ENCODE peak calls at places on chromosome 1, in five cellular contexts. One of them, this sample, is unnamed.

GRCh38 chr1:64878931-64879710 is 87.2 kb downstream of the JAK1 start:
- DNase-seq in endothelial cell: no peak
- DNase-seq in MM.1S: no peak
- DNase-seq in Panc1: no peak
- DNase-seq in H9: no peak
- DNase-seq in this sample: no peak

GRCh38 chr1:9657521-9658032 is 6.0 kb downstream of the PIK3CD start:
- DNase-seq in MM.1S: no peak
- DNase-seq in endothelial cell: no peak
- DNase-seq in Panc1: no peak
- DNase-seq in H9: no peak
- DNase-seq in this sample: no peak

GRCh38 chr1:6459850-6460265 is 6.1 kb downstream of the TNFRSF25 start:
- DNase-seq in H9: peak; percentile 72
- DNase-seq in endothelial cell: no peak
- DNase-seq in Panc1: no peak
- DNase-seq in MM.1S: no peak
- DNase-seq in this sample: no peak

GRCh38 chr1:115069186-115069585 is 20.1 kb downstream of the TSPAN2 start:
- DNase-seq in MM.1S: no peak
- DNase-seq in endothelial cell: no peak
- DNase-seq in H9: no peak
- DNase-seq in Panc1: no peak
- DNase-seq in this sample: no peak

GRCh38 chr1:200916681-200917080 is 22.0 kb downstream of the INAVA start:
- DNase-seq in endothelial cell: no peak
- DNase-seq in Panc1: no peak
- DNase-seq in H9: no peak
- DNase-seq in MM.1S: no peak
- DNase-seq in this sample: no peak

GRCh38 chr1:93839756-93840155 is 39.2 kb downstream of the DNTTIP2 start:
- DNase-seq in Panc1: no peak
- DNase-seq in H9: no peak
- DNase-seq in MM.1S: no peak
- DNase-seq in endothelial cell: no peak
- DNase-seq in this sample: no peak

GRCh38 chr1:227945891-227946623 is 1.7 kb downstream of the WNT9A start:
- DNase-seq in MM.1S: peak; percentile 66
- DNase-seq in H9: peak; percentile 54
- DNase-seq in endothelial cell: peak; percentile 9
- DNase-seq in Panc1: no peak
- DNase-seq in this sample: peak; percentile 82

GRCh38 chr1:158053276-158053675 is 59.8 kb downstream of the KIRREL1 start:
- DNase-seq in endothelial cell: no peak
- DNase-seq in MM.1S: no peak
- DNase-seq in Panc1: no peak
- DNase-seq in H9: no peak
- DNase-seq in this sample: no peak

GRCh38 chr1:227844320-227845114 is 29.0 kb downstream of the PRSS38 start:
- DNase-seq in Panc1: no peak
- DNase-seq in MM.1S: no peak
- DNase-seq in endothelial cell: no peak
- DNase-seq in H9: no peak
- DNase-seq in this sample: no peak

GRCh38 chr1:53654216-53655210 is 84.5 kb downstream of the GLIS1 start:
- DNase-seq in H9: no peak
- DNase-seq in Panc1: no peak
- DNase-seq in endothelial cell: no peak
- DNase-seq in MM.1S: no peak
- DNase-seq in this sample: no peak

GRCh38 chr1:50779811-50780210 is 180.3 kb downstream of the FAF1 start:
- DNase-seq in H9: no peak
- DNase-seq in Panc1: no peak
- DNase-seq in endothelial cell: no peak
- DNase-seq in MM.1S: no peak
- DNase-seq in this sample: no peak

GRCh38 chr1:37477198-37477931 is 3.0 kb downstream of the ZC3H12A start:
- DNase-seq in H9: peak; percentile 69
- DNase-seq in MM.1S: peak; percentile 88
- DNase-seq in endothelial cell: no peak
- DNase-seq in Panc1: no peak
- DNase-seq in this sample: peak; percentile 94

GRCh38 chr1:36365310-36365895 is 20.3 kb downstream of the STK40 start:
- DNase-seq in endothelial cell: no peak
- DNase-seq in H9: no peak
- DNase-seq in Panc1: no peak
- DNase-seq in MM.1S: no peak
- DNase-seq in this sample: no peak

GRCh38 chr1:73943270-73943669 is 254.7 kb downstream of the LRRIQ3 start:
- DNase-seq in H9: peak; percentile 36
- DNase-seq in endothelial cell: no peak
- DNase-seq in MM.1S: no peak
- DNase-seq in Panc1: no peak
- DNase-seq in this sample: no peak

GRCh38 chr1:204340137-204340536 is 19.6 kb downstream of the PLEKHA6 start:
- DNase-seq in endothelial cell: no peak
- DNase-seq in Panc1: no peak
- DNase-seq in H9: no peak
- DNase-seq in MM.1S: no peak
- DNase-seq in this sample: no peak

GRCh38 chr1:183403386-183403957 is 14.7 kb downstream of the NMNAT2 start:
- DNase-seq in Panc1: no peak
- DNase-seq in endothelial cell: no peak
- DNase-seq in H9: no peak
- DNase-seq in MM.1S: no peak
- DNase-seq in this sample: no peak

GRCh38 chr1:99146129-99146848 is 118.0 kb upstream of the PLPPR4 start:
- DNase-seq in H9: no peak
- DNase-seq in endothelial cell: no peak
- DNase-seq in Panc1: no peak
- DNase-seq in MM.1S: no peak
- DNase-seq in this sample: peak; percentile 40

GRCh38 chr1:113534130-113534817 is 144.0 kb downstream of the MAGI3 start:
- DNase-seq in H9: no peak
- DNase-seq in MM.1S: no peak
- DNase-seq in endothelial cell: no peak
- DNase-seq in Panc1: no peak
- DNase-seq in this sample: no peak

GRCh38 chr1:173411835-173412742 is 65.0 kb upstream of the PRDX6 start:
- DNase-seq in Panc1: no peak
- DNase-seq in MM.1S: no peak
- DNase-seq in endothelial cell: no peak
- DNase-seq in H9: no peak
- DNase-seq in this sample: no peak

GRCh38 chr1:98677288-98677687 is 15.8 kb downstream of the SNX7 start:
- DNase-seq in H9: no peak
- DNase-seq in MM.1S: no peak
- DNase-seq in Panc1: no peak
- DNase-seq in endothelial cell: no peak
- DNase-seq in this sample: no peak

GRCh38 chr1:244874974-244875579 is 10.7 kb upstream of the HNRNPU start:
- DNase-seq in H9: peak; percentile 56
- DNase-seq in endothelial cell: no peak
- DNase-seq in MM.1S: no peak
- DNase-seq in Panc1: no peak
- DNase-seq in this sample: no peak

GRCh38 chr1:198253668-198254067 is 96.9 kb downstream of the NEK7 start:
- DNase-seq in Panc1: no peak
- DNase-seq in endothelial cell: no peak
- DNase-seq in H9: no peak
- DNase-seq in MM.1S: peak; percentile 42
- DNase-seq in this sample: peak; percentile 15

GRCh38 chr1:241899211-241899610 is 51.2 kb downstream of the EXO1 start:
- DNase-seq in Panc1: no peak
- DNase-seq in H9: no peak
- DNase-seq in endothelial cell: no peak
- DNase-seq in MM.1S: no peak
- DNase-seq in this sample: no peak

GRCh38 chr1:241900381-241900780 is 52.4 kb downstream of the EXO1 start:
- DNase-seq in Panc1: no peak
- DNase-seq in MM.1S: no peak
- DNase-seq in H9: no peak
- DNase-seq in endothelial cell: no peak
- DNase-seq in this sample: no peak

GRCh38 chr1:241902376-241903067 is 54.5 kb downstream of the EXO1 start:
- DNase-seq in Panc1: no peak
- DNase-seq in MM.1S: no peak
- DNase-seq in endothelial cell: no peak
- DNase-seq in H9: no peak
- DNase-seq in this sample: no peak

GRCh38 chr1:241895013-241895412 is 47.0 kb downstream of the EXO1 start:
- DNase-seq in endothelial cell: no peak
- DNase-seq in MM.1S: no peak
- DNase-seq in H9: no peak
- DNase-seq in Panc1: no peak
- DNase-seq in this sample: no peak

GRCh38 chr1:241896670-241896962 is 48.6 kb downstream of the EXO1 start:
- DNase-seq in Panc1: no peak
- DNase-seq in MM.1S: no peak
- DNase-seq in H9: no peak
- DNase-seq in endothelial cell: no peak
- DNase-seq in this sample: no peak
- TF ChIP-seq CTCF in Panc1: peak; percentile 42
- TF ChIP-seq CTCF in MM.1S: no peak
- TF ChIP-seq CTCF in H9: no peak
- TF ChIP-seq CTCF in endothelial cell: peak; percentile 1
- TF ChIP-seq CTCF in this sample: no peak

DNA sequence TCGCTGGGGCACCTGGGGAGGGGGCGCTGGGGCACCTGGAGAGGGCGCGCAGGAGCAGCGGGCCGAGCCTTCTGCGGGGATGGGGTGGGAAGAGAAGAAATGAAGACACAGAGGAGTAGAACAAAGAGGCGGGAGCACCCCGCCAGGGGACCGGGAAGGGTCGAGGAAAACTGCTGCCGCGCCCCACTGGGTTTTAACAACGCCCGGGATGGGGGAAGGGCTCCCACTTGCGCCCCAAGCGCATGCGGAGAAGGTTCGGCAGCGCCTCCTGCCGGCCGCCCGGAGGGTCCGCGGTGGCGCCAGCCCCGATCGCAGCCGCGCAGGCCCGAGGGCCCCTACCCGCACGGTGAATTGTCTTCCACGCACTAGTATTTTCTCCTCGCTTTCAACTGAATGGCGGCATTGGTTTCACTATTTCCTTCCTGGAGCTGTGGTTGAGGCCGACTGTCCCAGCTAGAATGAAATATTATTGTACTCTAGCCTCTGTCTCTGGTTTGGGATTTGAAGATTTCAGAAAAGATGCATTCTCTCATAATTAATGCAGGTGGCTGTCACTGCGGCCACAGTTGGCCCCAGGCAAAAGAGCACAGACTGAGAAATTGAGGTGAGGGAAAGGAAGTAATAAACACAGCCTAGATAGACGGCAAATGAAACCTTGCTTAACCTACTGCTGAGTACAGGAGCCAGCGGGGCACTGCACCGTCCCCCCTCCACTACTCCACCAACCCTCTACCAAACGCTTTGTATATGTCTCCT is 57.3 kb downstream of the MAB21L3 start:
- DNase-seq in MM.1S: peak; percentile 67
- DNase-seq in Panc1: peak; percentile 2
- DNase-seq in H9: peak; percentile 76
- DNase-seq in endothelial cell: peak; percentile 87
- DNase-seq in this sample: peak; percentile 77
- TF ChIP-seq CTCF in MM.1S: peak; percentile 60
- TF ChIP-seq CTCF in Panc1: peak; percentile 89
- TF ChIP-seq CTCF in H9: peak; percentile 96
- TF ChIP-seq CTCF in endothelial cell: peak; percentile 88
- TF ChIP-seq CTCF in this sample: peak; percentile 84

GRCh38 chr1:83970119-83970518 is 28.8 kb downstream of the TTLL7 start:
- DNase-seq in H9: no peak
- DNase-seq in Panc1: no peak
- DNase-seq in MM.1S: no peak
- DNase-seq in endothelial cell: no peak
- DNase-seq in this sample: no peak

GRCh38 chr1:83967336-83967735 is 31.6 kb downstream of the TTLL7 start:
- DNase-seq in MM.1S: no peak
- DNase-seq in H9: no peak
- DNase-seq in endothelial cell: no peak
- DNase-seq in Panc1: no peak
- DNase-seq in this sample: no peak

GRCh38 chr1:83970802-83971201 is 28.1 kb downstream of the TTLL7 start:
- DNase-seq in Panc1: no peak
- DNase-seq in endothelial cell: no peak
- DNase-seq in H9: no peak
- DNase-seq in MM.1S: no peak
- DNase-seq in this sample: no peak
- TF ChIP-seq CTCF in Panc1: no peak
- TF ChIP-seq CTCF in endothelial cell: no peak
- TF ChIP-seq CTCF in H9: no peak
- TF ChIP-seq CTCF in MM.1S: no peak
- TF ChIP-seq CTCF in this sample: no peak

GRCh38 chr1:193070395-193070753 is 11.0 kb downstream of the RO60 start:
- DNase-seq in MM.1S: peak; percentile 50
- DNase-seq in Panc1: no peak
- DNase-seq in H9: no peak
- DNase-seq in endothelial cell: no peak
- DNase-seq in this sample: no peak
- TF ChIP-seq CTCF in MM.1S: no peak
- TF ChIP-seq CTCF in Panc1: peak; percentile 43
- TF ChIP-seq CTCF in H9: no peak
- TF ChIP-seq CTCF in endothelial cell: peak; percentile 7
- TF ChIP-seq CTCF in this sample: no peak

DNA sequence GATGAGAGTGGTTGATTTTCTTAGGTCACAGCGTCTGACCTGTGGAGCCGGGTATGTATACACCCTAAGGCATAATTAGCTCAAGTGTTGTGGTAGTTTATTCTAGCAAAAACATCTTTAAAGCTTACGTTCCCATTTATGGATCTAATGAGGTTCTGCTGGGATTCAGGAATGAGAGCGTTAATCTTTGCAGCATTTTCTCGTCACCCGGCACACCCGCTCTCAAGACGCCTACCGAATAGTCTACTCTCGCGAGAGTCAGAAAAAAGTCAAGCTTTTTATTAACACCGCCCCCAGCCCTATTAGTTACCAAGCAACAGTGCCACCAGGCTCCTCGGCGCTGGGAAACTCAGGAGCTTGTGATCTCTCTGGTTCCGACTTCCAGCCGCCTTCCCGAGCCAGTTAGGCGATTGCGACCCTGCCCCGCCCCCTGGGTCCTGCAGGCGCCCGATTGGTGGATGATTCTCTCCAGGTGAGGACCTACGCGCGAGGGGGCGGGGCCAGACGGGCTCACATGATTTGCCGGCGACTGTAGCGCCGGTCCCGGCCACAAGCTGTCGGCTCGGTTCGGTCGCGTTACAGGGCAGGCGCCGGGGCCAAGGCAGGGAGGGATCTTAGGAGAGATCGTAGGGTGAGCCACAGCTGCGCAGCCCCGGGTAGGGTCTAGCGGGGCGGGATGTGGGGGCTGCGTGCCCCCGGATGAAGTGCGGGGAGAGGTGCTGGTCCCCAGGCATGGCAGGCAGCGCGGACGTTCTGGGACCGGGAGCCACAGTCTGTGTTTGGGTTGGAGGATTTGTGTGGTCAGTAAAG is at the start of gene PFKFB2:
- DNase-seq in endothelial cell: peak; percentile 95
- DNase-seq in MM.1S: peak; percentile 98
- DNase-seq in H9: peak; percentile 100
- DNase-seq in Panc1: peak; percentile 93
- DNase-seq in this sample: peak; percentile 100
- TF ChIP-seq CTCF in endothelial cell: peak; percentile 14
- TF ChIP-seq CTCF in MM.1S: peak; percentile 24
- TF ChIP-seq CTCF in H9: no peak
- TF ChIP-seq CTCF in Panc1: no peak
- TF ChIP-seq CTCF in this sample: peak; percentile 45

GRCh38 chr1:15331673-15332072 is 78.0 kb upstream of the EFHD2 start:
- DNase-seq in endothelial cell: no peak
- DNase-seq in MM.1S: no peak
- DNase-seq in H9: no peak
- DNase-seq in Panc1: no peak
- DNase-seq in this sample: no peak
- TF ChIP-seq CTCF in endothelial cell: no peak
- TF ChIP-seq CTCF in MM.1S: no peak
- TF ChIP-seq CTCF in H9: no peak
- TF ChIP-seq CTCF in Panc1: no peak
- TF ChIP-seq CTCF in this sample: no peak

This sample was measured in Calu3.